ENCODE peak calls at places on chromosomes 5 and 9, in five cellular contexts. L is GM12878, Y is K562, C is H1, V is HCT116. S is an unnamed sample.

GRCh38 chr5:149271717-149272558 is at the start of gene AFAP1L1:
- DNase-seq in V (peak), C (peak), L (no peak), Y (no peak), S (peak)

GRCh38 chr9:17600962-17601593 is 22.2 kb downstream of the SH3GL2 start:
- DNase-seq in L (no peak), V (no peak), C (no peak), Y (no peak), S (no peak)

GRCh38 chr9:130565792-130566191 is 13.6 kb upstream of the FUBP3 start:
- DNase-seq in C (no peak), V (no peak), L (no peak), Y (no peak), S (no peak)

GRCh38 chr5:108703313-108703712 is 44.4 kb upstream of the FER start:
- DNase-seq in L (no peak), C (no peak), V (no peak), Y (no peak), S (no peak)

GRCh38 chr9:124694394-124695279 is 76.5 kb downstream of the NR6A1 start:
- DNase-seq in V (no peak), C (no peak), L (no peak), Y (no peak), S (peak)

GRCh38 chr9:121816449-121816817 is 165.0 kb downstream of the DAB2IP start:
- DNase-seq in V (no peak), C (no peak), Y (no peak), L (no peak), S (no peak)

GRCh38 chr5:138696501-138696900 is 56.7 kb upstream of the CTNNA1 start:
- DNase-seq in C (no peak), V (no peak), L (no peak), Y (no peak), S (no peak)

GRCh38 chr5:43729846-43730478 is 127.0 kb downstream of the NNT start:
- DNase-seq in V (peak), L (no peak), C (no peak), Y (no peak), S (peak)

GRCh38 chr5:154197801-154198461 is 7.4 kb downstream of the GALNT10 start:
- DNase-seq in C (no peak), Y (no peak), V (no peak), L (peak), S (peak)

GRCh38 chr9:77841739-77842386 is 189.7 kb downstream of the GNAQ start:
- DNase-seq in Y (no peak), C (no peak), L (peak), V (no peak), S (no peak)

GRCh38 chr5:159593518-159594073 is 263.3 kb upstream of the IL12B start:
- DNase-seq in Y (no peak), L (no peak), V (no peak), C (no peak), S (no peak)

GRCh38 chr5:84361572-84361971 is 23.1 kb downstream of the EDIL3 start:
- DNase-seq in C (no peak), L (no peak), V (no peak), Y (no peak), S (no peak)

GRCh38 chr9:120344230-120344629 is 235.7 kb downstream of the CDK5RAP2 start:
- DNase-seq in C (no peak), L (no peak), Y (no peak), V (peak), S (peak)

GRCh38 chr9:78866228-78867132 is 569.6 kb downstream of the PSAT1 start:
- DNase-seq in C (no peak), Y (no peak), L (no peak), V (peak), S (peak)

GRCh38 chr5:174329738-174330137 is 284.2 kb downstream of the NSG2 start:
- DNase-seq in V (no peak), C (no peak), L (no peak), Y (no peak), S (no peak)

GRCh38 chr5:167940911-167941310 is 350.5 kb upstream of the WWC1 start:
- DNase-seq in V (no peak), L (no peak), C (no peak), Y (no peak), S (no peak)

GRCh38 chr5:122151640-122152039 is 22.3 kb downstream of the ZNF474 start:
- DNase-seq in V (no peak), C (no peak), Y (no peak), L (no peak), S (no peak)

GRCh38 chr9:26856413-26857032 is 36.1 kb downstream of the CAAP1 start:
- DNase-seq in L (peak), Y (peak), C (no peak), V (peak), S (peak)

GRCh38 chr9:91948423-91949292 is 1.4 kb downstream of the ROR2 start:
- DNase-seq in C (peak), L (no peak), V (peak), Y (peak), S (no peak)

GRCh38 chr5:168528521-168529360 is at the start of gene FBLL1:
- DNase-seq in V (no peak), Y (peak), L (no peak), C (peak), S (peak)

GRCh38 chr5:139014726-139015125 is 139.6 kb upstream of the LRRTM2 start:
- DNase-seq in C (no peak), Y (no peak), V (no peak), L (no peak), S (no peak)

GRCh38 chr5:148125641-148126040 is 42.7 kb upstream of the SPINK14 start:
- DNase-seq in V (no peak), Y (no peak), L (no peak), C (no peak), S (peak)

GRCh38 chr5:134004626-134005414 is at the start of gene VDAC1:
- DNase-seq in C (peak), Y (peak), L (no peak), V (peak), S (no peak)

GRCh38 chr5:139439013-139439903 is at the start of gene DNAJC18:
- DNase-seq in L (peak), V (peak), Y (peak), C (peak), S (peak)

GRCh38 chr9:83056911-83057310 is 6.0 kb downstream of the RASEF start:
- DNase-seq in L (no peak), V (no peak), Y (no peak), C (no peak), S (no peak)

GRCh38 chr9:91943447-91943846 is 6.6 kb downstream of the ROR2 start:
- DNase-seq in Y (no peak), L (no peak), V (no peak), C (no peak), S (no peak)

GRCh38 chr5:159220206-159220605 is 10.9 kb upstream of the RNF145 start:
- DNase-seq in Y (no peak), C (no peak), L (no peak), V (no peak), S (no peak)

GRCh38 chr5:171207256-171207866 is 101.7 kb upstream of the TLX3 start:
- DNase-seq in L (no peak), Y (peak), V (peak), C (peak), S (peak)

GRCh38 chr9:120383999-120384924 is 195.7 kb downstream of the CDK5RAP2 start:
- DNase-seq in V (no peak), C (no peak), L (no peak), Y (no peak), S (peak)

GRCh38 chr5:68396722-68397121 is 181.2 kb downstream of the PIK3R1 start:
- DNase-seq in V (no peak), L (no peak), Y (no peak), C (no peak), S (peak)

GRCh38 chr5:36607114-36607561 is 732 bp downstream of the SLC1A3 start:
- DNase-seq in C (no peak), L (no peak), Y (no peak), V (peak), S (no peak)

GRCh38 chr5:140130949-140131733 is 5.4 kb downstream of the IGIP start:
- DNase-seq in L (no peak), V (no peak), Y (no peak), C (no peak), S (no peak)

GRCh38 chr9:38022995-38023394 is 46.0 kb downstream of the SHB start:
- DNase-seq in Y (no peak), L (no peak), C (no peak), V (no peak), S (no peak)

GRCh38 chr9:130034570-130034969 is 8.4 kb downstream of the FNBP1 start:
- DNase-seq in V (no peak), C (no peak), L (no peak), Y (no peak), S (no peak)

GRCh38 chr5:35990524-35990923 is 666 bp downstream of the UGT3A1 start:
- DNase-seq in V (no peak), C (no peak), L (no peak), Y (no peak), S (no peak)

GRCh38 chr5:112388739-112389138 is 30.3 kb downstream of the EPB41L4A start:
- DNase-seq in V (no peak), C (no peak), Y (no peak), L (no peak), S (no peak)

GRCh38 chr5:112554089-112554977 is 135.3 kb upstream of the EPB41L4A start:
- DNase-seq in Y (no peak), L (no peak), C (no peak), V (no peak), S (no peak)

GRCh38 chr5:160621503-160621902 is 199.8 kb downstream of the PTTG1 start:
- DNase-seq in V (no peak), C (no peak), L (no peak), Y (no peak), S (no peak)

GRCh38 chr9:91474656-91475055 is 51.0 kb upstream of the NFIL3 start:
- DNase-seq in V (no peak), C (no peak), Y (no peak), L (no peak), S (no peak)

GRCh38 chr9:104831681-104832080 is 67.8 kb downstream of the NIPSNAP3B start:
- DNase-seq in C (no peak), V (no peak), Y (no peak), L (no peak), S (no peak)

GRCh38 chr5:44807269-44807668 is 1.5 kb upstream of the MRPS30 start:
- DNase-seq in L (no peak), V (no peak), C (no peak), Y (no peak), S (no peak)

GRCh38 chr5:44808435-44809214 is at the start of gene MRPS30:
- DNase-seq in L (peak), V (peak), Y (peak), C (peak), S (peak)

GRCh38 chr5:44814761-44815160 is 6.0 kb downstream of the MRPS30 start:
- DNase-seq in V (no peak), L (no peak), C (no peak), Y (no peak), S (no peak)

GRCh38 chr5:44809956-44810276 is 1.2 kb downstream of the MRPS30 start:
- DNase-seq in V (no peak), L (no peak), Y (no peak), C (no peak), S (no peak)

DNA sequence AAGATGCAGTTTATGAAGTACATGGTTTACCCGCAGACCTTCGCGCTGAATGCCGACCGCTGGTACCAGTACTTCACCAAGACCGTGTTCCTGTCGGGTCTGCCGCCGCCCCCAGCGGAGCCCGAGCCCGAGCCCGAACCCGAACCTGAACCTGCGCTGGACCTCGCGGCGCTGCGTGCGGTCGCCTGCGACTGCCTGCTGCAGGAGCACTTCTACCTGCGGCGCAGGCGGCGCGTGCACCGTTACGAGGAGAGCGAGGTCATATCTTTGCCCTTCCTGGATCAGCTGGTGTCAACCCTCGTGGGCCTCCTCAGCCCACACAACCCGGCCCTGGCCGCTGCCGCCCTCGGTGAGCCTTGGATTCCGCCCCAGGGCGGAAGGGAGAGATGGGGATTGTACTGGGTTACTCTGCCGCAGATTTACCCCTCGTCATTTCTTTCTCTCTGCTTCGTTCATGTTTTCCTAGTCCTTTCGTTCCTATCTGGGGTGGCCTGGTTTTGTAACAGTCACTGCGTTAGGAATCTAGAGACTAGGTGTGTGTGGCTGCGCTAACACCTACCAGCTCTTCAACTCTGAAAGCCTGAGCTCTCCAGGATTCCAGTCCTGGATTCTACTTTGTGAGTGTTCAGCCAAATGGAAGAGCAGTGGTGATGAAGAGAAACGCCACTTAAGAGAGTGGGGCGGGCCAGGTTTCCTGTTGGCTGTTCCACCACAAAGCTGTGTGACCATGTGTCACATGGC is 638 bp downstream of the MRPS30 start:
- DNase-seq in L (no peak), V (peak), Y (peak), C (no peak), S (peak)
- TF ChIP-seq SRF in L (no peak), V (no peak), Y (no peak), C (no peak), S (no peak)

GRCh38 chr9:72315089-72315509 is 49.9 kb downstream of the ZFAND5 start:
- DNase-seq in C (no peak), Y (no peak), V (no peak), L (no peak), S (no peak)

GRCh38 chr9:72313507-72313906 is 51.5 kb downstream of the ZFAND5 start:
- DNase-seq in V (no peak), C (no peak), L (no peak), Y (no peak), S (no peak)

GRCh38 chr9:72312563-72312962 is 52.4 kb downstream of the ZFAND5 start:
- DNase-seq in L (no peak), Y (no peak), V (no peak), C (no peak), S (no peak)

DNA sequence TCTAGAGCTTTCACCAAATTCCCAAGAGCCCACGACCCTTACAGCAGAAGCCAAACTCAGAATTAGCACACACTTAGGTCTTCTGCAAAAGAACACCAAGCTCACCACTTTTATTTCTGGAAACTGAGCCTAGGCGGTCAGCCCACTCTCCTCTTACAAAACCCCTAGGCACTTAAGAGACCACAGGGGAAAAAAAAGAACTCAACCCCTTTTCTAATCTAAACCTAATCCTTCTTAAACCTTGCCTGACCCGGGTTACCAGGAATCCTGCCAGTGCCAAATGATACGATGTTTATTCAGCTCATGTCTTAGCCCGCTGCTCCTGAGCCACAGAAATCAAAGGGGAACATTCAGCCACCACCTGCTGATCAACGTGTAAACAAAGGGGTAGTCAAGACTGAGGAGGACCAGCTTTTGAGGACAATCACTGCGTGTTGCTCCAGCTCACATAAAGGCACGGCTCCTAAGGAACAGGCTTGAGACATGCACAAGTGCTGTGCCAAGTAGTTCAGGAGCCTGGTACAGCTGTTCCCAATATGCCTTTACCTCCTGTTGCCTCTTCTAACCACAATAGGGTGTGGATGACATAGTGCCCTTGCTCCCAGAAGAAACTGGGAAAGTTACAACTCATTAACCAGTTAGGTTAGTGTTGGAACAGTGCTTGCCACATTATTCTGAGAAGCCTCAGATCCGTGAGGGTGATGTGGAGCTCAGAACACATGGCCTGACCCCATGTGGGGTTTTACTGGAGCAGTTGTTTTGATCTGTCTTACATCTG is 49.3 kb downstream of the ZFAND5 start:
- DNase-seq in L (no peak), Y (no peak), C (no peak), V (no peak), S (no peak)
- TF ChIP-seq SRF in L (no peak), Y (no peak), C (no peak), V (no peak), S (no peak)

GRCh38 chr5:176388003-176388340 is 426 bp downstream of the NOP16 start:
- DNase-seq in V (no peak), L (no peak), C (no peak), Y (peak), S (peak)
- TF ChIP-seq SRF in V (no peak), L (no peak), C (no peak), Y (no peak), S (no peak)

GRCh38 chr5:60594715-60595114 is 105.3 kb downstream of the DEPDC1B start:
- DNase-seq in Y (no peak), C (no peak), V (no peak), L (no peak), S (no peak)

GRCh38 chr5:60597570-60597969 is 102.4 kb downstream of the DEPDC1B start:
- DNase-seq in C (no peak), L (peak), V (no peak), Y (no peak), S (no peak)

GRCh38 chr5:60598424-60598823 is 101.5 kb downstream of the DEPDC1B start:
- DNase-seq in C (no peak), Y (no peak), V (no peak), L (no peak), S (no peak)

GRCh38 chr5:60590172-60590571 is 109.8 kb downstream of the DEPDC1B start:
- DNase-seq in L (no peak), V (no peak), Y (no peak), C (no peak), S (no peak)

GRCh38 chr5:60595183-60595582 is 104.8 kb downstream of the DEPDC1B start:
- DNase-seq in V (no peak), C (no peak), L (no peak), Y (no peak), S (no peak)
- TF ChIP-seq SRF in V (no peak), C (no peak), L (no peak), Y (no peak), S (no peak)

GRCh38 chr5:16668194-16668593 is 51.4 kb upstream of the RETREG1 start:
- DNase-seq in Y (no peak), V (no peak), L (no peak), C (no peak), S (no peak)

GRCh38 chr5:16666861-16667481 is 50.2 kb upstream of the RETREG1 start:
- DNase-seq in L (no peak), C (no peak), Y (no peak), V (no peak), S (peak)

GRCh38 chr5:16666140-16666860 is 49.5 kb upstream of the RETREG1 start:
- DNase-seq in L (no peak), Y (no peak), C (no peak), V (no peak), S (no peak)

GRCh38 chr5:16671208-16671607 is 54.4 kb upstream of the RETREG1 start:
- DNase-seq in V (no peak), Y (no peak), C (no peak), L (no peak), S (no peak)

GRCh38 chr5:16669776-16670175 is 53.0 kb upstream of the RETREG1 start:
- DNase-seq in V (no peak), C (no peak), L (no peak), Y (no peak), S (no peak)
- TF ChIP-seq SRF in V (no peak), C (no peak), L (no peak), Y (no peak), S (no peak)

GRCh38 chr9:19936598-19936997 is 147.8 kb upstream of the SLC24A2 start:
- DNase-seq in C (no peak), L (no peak), Y (no peak), V (no peak), S (no peak)
- TF ChIP-seq SRF in C (no peak), L (no peak), Y (no peak), V (no peak), S (no peak)

GRCh38 chr9:74255489-74255984 is 241.6 kb upstream of the RORB start:
- DNase-seq in V (no peak), Y (no peak), C (no peak), L (no peak), S (no peak)
- TF ChIP-seq SRF in V (no peak), Y (no peak), C (no peak), L (no peak), S (no peak)

GRCh38 chr9:99001892-99002291 is 58.2 kb downstream of the COL15A1 start:
- DNase-seq in Y (no peak), V (no peak), L (no peak), C (no peak), S (no peak)

GRCh38 chr9:98997580-98997979 is 53.9 kb downstream of the COL15A1 start:
- DNase-seq in V (no peak), C (no peak), Y (no peak), L (no peak), S (no peak)

GRCh38 chr9:98998441-98999151 is 54.9 kb downstream of the COL15A1 start:
- DNase-seq in C (peak), Y (peak), V (peak), L (no peak), S (peak)

GRCh38 chr9:99000480-99001395 is 57.0 kb downstream of the COL15A1 start:
- DNase-seq in L (peak), C (no peak), Y (peak), V (peak), S (peak)

GRCh38 chr9:98999152-98999525 is 55.4 kb downstream of the COL15A1 start:
- DNase-seq in L (no peak), C (no peak), V (no peak), Y (no peak), S (no peak)
- TF ChIP-seq SRF in L (no peak), C (no peak), V (no peak), Y (no peak), S (no peak)

S was measured in HepG2.